ENCODE peak calls at places on chromosomes 2 and 18, in six cellular contexts. K is heart left ventricle, N is uterus, P is body of pancreas, S is upper lobe of left lung, U is ovary. A is an unnamed sample. For H3K4me1, the result is how much of the 10 kb centered on the place peaks cover.

GRCh38 chr2:67463810-67464209 is 66.7 kb downstream of the ETAA1 start:
- DNase-seq in S (no peak), U (no peak), P (no peak), K (no peak), N (no peak), A (peak)

GRCh38 chr18:80068571-80069272 is 34.5 kb downstream of the RBFA start:
- DNase-seq in N (no peak), S (no peak), U (no peak), P (no peak), K (no peak), A (no peak)

GRCh38 chr2:42921721-42922120 is 129.3 kb upstream of the HAAO start:
- DNase-seq in K (no peak), U (no peak), S (no peak), P (no peak), N (no peak), A (no peak)

GRCh38 chr2:18546586-18546985 is 13.9 kb downstream of the RDH14 start:
- DNase-seq in U (no peak), P (no peak), N (no peak), S (no peak), K (no peak), A (no peak)

GRCh38 chr2:44707945-44708645 is 233.4 kb upstream of the SIX3 start:
- DNase-seq in P (no peak), N (no peak), S (no peak), U (no peak), K (no peak), A (no peak)

GRCh38 chr2:197803033-197803444 is 1.4 kb upstream of the PLCL1 start:
- DNase-seq in K (peak), S (no peak), U (peak), N (no peak), P (no peak), A (no peak)

GRCh38 chr2:37740330-37740729 is 68.9 kb upstream of the CDC42EP3 start:
- DNase-seq in U (no peak), P (no peak), S (no peak), K (no peak), N (no peak), A (no peak)

GRCh38 chr2:98543214-98543613 is 65.1 kb downstream of the COA5 start:
- DNase-seq in U (no peak), N (no peak), S (no peak), K (no peak), P (no peak), A (no peak)

GRCh38 chr18:35618703-35619102 is 37.2 kb downstream of the GALNT1 start:
- DNase-seq in S (no peak), U (no peak), K (no peak), P (no peak), N (no peak), A (no peak)

GRCh38 chr2:202109737-202110184 is 36.7 kb downstream of the KIAA2012 start:
- DNase-seq in S (no peak), N (peak), K (peak), P (peak), U (peak), A (peak)

GRCh38 chr2:151669585-151670081 is 64.6 kb downstream of the NEB start:
- DNase-seq in U (no peak), S (no peak), N (no peak), P (no peak), K (no peak), A (peak)

GRCh38 chr2:206392118-206392517 is 51.2 kb upstream of the ADAM23 start:
- DNase-seq in U (no peak), P (peak), S (no peak), K (no peak), N (no peak), A (no peak)

GRCh38 chr2:102094917-102095316 is 47.6 kb upstream of the IL1R1 start:
- DNase-seq in P (no peak), U (no peak), N (no peak), K (no peak), S (no peak), A (peak)

GRCh38 chr2:122168799-122169198 is 413.3 kb downstream of the TSN start:
- DNase-seq in K (no peak), P (no peak), S (no peak), U (no peak), N (no peak), A (no peak)

GRCh38 chr18:79939096-79939495 is 12.4 kb downstream of the SLC66A2 start:
- DNase-seq in S (no peak), U (no peak), K (peak), N (no peak), P (no peak), A (no peak)

GRCh38 chr2:141737463-141737862 is 393.4 kb downstream of the LRP1B start:
- DNase-seq in K (no peak), P (no peak), S (no peak), N (no peak), U (no peak), A (no peak)

GRCh38 chr2:101827246-101827645 is 129.7 kb downstream of the MAP4K4 start:
- DNase-seq in P (no peak), S (no peak), U (no peak), N (no peak), K (no peak), A (no peak)

GRCh38 chr18:24656571-24656971 is 196.1 kb downstream of the HRH4 start:
- DNase-seq in N (peak), K (no peak), P (no peak), S (no peak), U (no peak), A (no peak)

GRCh38 chr2:135063210-135063609 is 11.1 kb downstream of the RAB3GAP1 start:
- DNase-seq in S (no peak), K (no peak), N (no peak), U (no peak), P (no peak), A (no peak)

GRCh38 chr2:278312-278932 is 9.5 kb downstream of the ALKAL2 start:
- DNase-seq in S (no peak), U (no peak), K (no peak), N (no peak), P (no peak), A (no peak)

GRCh38 chr18:12839526-12840196 is 44.4 kb downstream of the PTPN2 start:
- DNase-seq in K (no peak), S (no peak), N (no peak), P (no peak), U (no peak), A (no peak)

GRCh38 chr18:34901299-34901698 is 139.9 kb upstream of the MAPRE2 start:
- DNase-seq in N (no peak), S (no peak), U (no peak), K (no peak), P (no peak), A (no peak)

GRCh38 chr2:207044963-207045362 is 105.6 kb downstream of the CPO start:
- DNase-seq in N (no peak), U (no peak), S (no peak), K (no peak), P (no peak), A (no peak)

GRCh38 chr2:89842180-89842908 is 1150.9 kb downstream of the RPIA start:
- DNase-seq in P (no peak), S (no peak), N (no peak), U (no peak), K (no peak), A (no peak)

GRCh38 chr18:37309861-37310260 is 255.7 kb downstream of the CELF4 start:
- DNase-seq in S (no peak), P (no peak), N (no peak), U (no peak), K (no peak), A (no peak)

GRCh38 chr2:105873721-105874120 is 129.0 kb downstream of the NCK2 start:
- DNase-seq in N (no peak), U (no peak), K (peak), S (no peak), P (no peak), A (no peak)

GRCh38 chr2:26675651-26676255 is 16.8 kb upstream of the KCNK3 start:
- DNase-seq in S (no peak), N (no peak), K (no peak), U (no peak), P (no peak), A (no peak)

GRCh38 chr18:57211412-57211750 is 64.5 kb downstream of the BOD1L2 start:
- DNase-seq in U (no peak), K (no peak), S (no peak), N (no peak), P (no peak), A (no peak)

GRCh38 chr2:9110893-9111569 is 95.6 kb upstream of the ASAP2 start:
- DNase-seq in P (no peak), U (no peak), N (no peak), K (no peak), S (peak), A (no peak)

GRCh38 chr2:180622122-180622918 is 358.1 kb upstream of the UBE2E3 start:
- DNase-seq in U (no peak), K (no peak), S (no peak), N (no peak), P (no peak), A (no peak)

GRCh38 chr18:41126541-41127235 is 828.3 kb upstream of the PIK3C3 start:
- DNase-seq in N (no peak), K (no peak), S (no peak), P (no peak), U (no peak), A (no peak)

GRCh38 chr18:31581498-31582197 is 10.0 kb upstream of the TTR start:
- DNase-seq in N (no peak), K (no peak), P (no peak), U (no peak), S (no peak), A (no peak)
- H3K4me1 ChIP-seq in N (under half), K (under half), P (under half), U (under half), S (under half), A (under half)

GRCh38 chr18:75341267-75341666 is 86.2 kb downstream of the SMIM21 start:
- DNase-seq in U (no peak), P (no peak), K (no peak), N (no peak), S (no peak), A (no peak)
- H3K27ac ChIP-seq in U (no peak), P (no peak), K (no peak), N (no peak), S (no peak), A (no peak)

GRCh38 chr2:237432484-237433092 is 18.6 kb upstream of the COL6A3 start:
- DNase-seq in N (no peak), K (no peak), P (no peak), S (peak), U (no peak), A (no peak)
- TF ChIP-seq POLR2A in N (no peak), K (no peak), P (no peak), S (no peak), U (no peak), A (no peak)

GRCh38 chr2:165563468-165564225 is 94.1 kb downstream of the CSRNP3 start:
- DNase-seq in P (no peak), S (no peak), N (no peak), K (no peak), U (no peak), A (no peak)
- H3K4me1 ChIP-seq in P (under half), S (under half), N (under half), K (under half), U (under half), A (under half)

GRCh38 chr2:75800456-75800855 is 89.7 kb upstream of the GCFC2 start:
- DNase-seq in N (no peak), P (no peak), S (no peak), U (no peak), K (no peak), A (no peak)

GRCh38 chr2:75798624-75799023 is 87.9 kb upstream of the GCFC2 start:
- DNase-seq in N (no peak), P (no peak), K (no peak), S (no peak), U (no peak), A (no peak)

GRCh38 chr2:75801234-75801982 is 90.7 kb upstream of the GCFC2 start:
- DNase-seq in P (no peak), K (no peak), U (no peak), N (no peak), S (no peak), A (no peak)

GRCh38 chr2:75799859-75800258 is 89.1 kb upstream of the GCFC2 start:
- DNase-seq in U (no peak), N (no peak), K (no peak), P (no peak), S (no peak), A (no peak)
- H3K27ac ChIP-seq in U (no peak), N (no peak), K (no peak), P (no peak), S (no peak), A (no peak)

DNA sequence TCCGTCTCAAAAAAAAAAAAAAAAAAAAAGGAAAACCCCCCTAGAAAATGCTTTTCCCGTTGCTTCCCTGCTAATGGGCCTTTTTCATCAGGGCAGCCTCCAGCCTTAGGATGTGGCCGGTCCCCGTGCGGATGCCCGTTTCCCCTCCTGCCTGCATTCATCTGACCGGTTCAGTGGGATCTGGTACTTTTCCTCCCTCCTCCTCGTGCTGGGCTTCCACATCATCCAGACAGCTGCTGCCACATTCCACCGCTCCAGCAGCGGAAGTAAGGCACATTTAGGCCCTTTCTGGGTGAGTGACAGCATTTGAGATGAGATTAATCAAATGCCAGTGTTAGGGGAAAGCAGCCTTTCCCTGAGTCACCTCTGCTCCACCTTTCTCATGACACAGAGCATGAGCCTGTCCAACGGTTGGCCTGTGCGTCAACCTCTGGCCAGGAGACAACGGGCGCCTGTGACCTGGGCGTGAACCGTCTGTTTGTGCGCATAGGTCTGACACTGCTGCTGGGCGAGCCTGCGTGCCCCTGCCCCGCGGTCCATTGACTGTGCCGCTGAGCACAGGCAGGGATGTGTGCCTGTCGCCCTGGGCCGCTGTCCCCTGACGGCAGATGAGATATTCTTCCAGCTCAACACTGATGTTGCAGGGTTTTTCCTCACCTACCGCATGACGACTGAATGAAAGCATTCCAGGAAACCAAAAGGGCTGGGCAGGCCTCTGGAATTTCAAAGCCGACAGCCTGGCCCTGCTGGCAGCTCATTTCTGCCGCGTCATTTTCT is 174.0 kb downstream of the TGIF1 start:
- DNase-seq in N (peak), U (peak), P (peak), S (peak), K (peak), A (peak)
- TF ChIP-seq POLR2A in N (peak), U (no peak), P (no peak), S (peak), K (no peak), A (peak)

DNA sequence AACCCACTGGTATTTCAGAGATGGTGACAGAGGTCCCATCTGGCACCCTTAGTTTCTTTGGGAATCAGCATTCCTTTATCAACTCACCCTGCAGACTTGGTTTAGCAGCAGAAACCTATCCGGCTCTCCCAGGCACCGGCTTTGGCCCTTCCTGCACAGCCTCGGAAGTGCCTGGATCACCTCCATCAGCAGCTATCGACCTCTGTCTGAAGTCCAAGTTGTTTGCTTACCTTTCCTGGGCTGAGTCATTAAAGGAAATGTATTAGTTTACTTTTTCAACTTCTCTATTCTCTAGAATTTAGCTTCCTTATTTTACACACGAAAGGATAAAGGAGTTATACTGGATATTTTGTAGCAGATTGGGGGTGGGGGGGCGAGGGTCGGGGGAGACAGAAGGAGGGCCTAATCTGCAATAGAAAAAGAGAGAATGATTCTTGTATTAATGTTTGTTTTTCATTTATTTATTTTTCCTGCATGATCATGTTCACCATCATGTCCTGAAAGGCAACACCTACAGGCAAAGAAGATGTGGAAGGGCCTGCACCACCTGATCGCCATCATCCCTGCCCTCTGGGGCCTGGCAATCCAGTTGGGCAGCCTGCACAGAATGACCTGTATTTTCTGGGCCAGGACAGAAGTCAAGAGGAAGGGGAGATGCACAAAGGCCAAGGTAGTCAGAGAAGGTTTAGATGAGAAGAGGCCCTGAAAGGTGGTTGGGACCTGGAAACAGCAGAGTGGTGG is 22.1 kb upstream of the MAT2A start:
- DNase-seq in P (peak), N (no peak), K (no peak), S (no peak), U (no peak), A (no peak)
- H3K4me1 ChIP-seq in P (under half), N (under half), K (under half), S (under half), U (under half), A (under half)

GRCh38 chr2:232900811-232901701 is 31.0 kb downstream of the SNORC start:
- DNase-seq in P (no peak), K (no peak), U (no peak), N (no peak), S (peak), A (no peak)
- H3K27ac ChIP-seq in P (no peak), K (no peak), U (no peak), N (no peak), S (no peak), A (no peak)

A was measured in gastrocnemius medialis.